ENCODE peak calls at places on chromosomes 7 and 10, in ten cellular contexts. N, X, D, Z, L, R, U, S, F and C are unnamed samples.

GRCh38 chr10:74909665-74910064 is 83.3 kb downstream of the KAT6B start:
- DNase-seq in N (no peak), X (no peak), D (no peak), Z (no peak), L (no peak), R (no peak), U (no peak), S (no peak), F (no peak), C (no peak)

GRCh38 chr7:157830331-157830730 is 493.5 kb downstream of the DNAJB6 start:
- DNase-seq in N (no peak), X (no peak), D (no peak), Z (no peak), L (no peak), R (no peak), U (no peak), S (no peak), F (no peak), C (no peak)

GRCh38 chr7:3510101-3511020 is 209.3 kb downstream of the SDK1 start:
- DNase-seq in N (no peak), X (no peak), D (peak), Z (no peak), L (no peak), R (no peak), U (peak), S (no peak), F (no peak), C (peak)

GRCh38 chr10:101780818-101781654 is 2.2 kb downstream of the NPM3 start:
- DNase-seq in N (peak), X (peak), D (peak), Z (peak), L (peak), R (peak), U (peak), S (no peak), F (peak), C (peak)

GRCh38 chr10:129046074-129046681 is 420.9 kb upstream of the MGMT start:
- DNase-seq in N (no peak), X (no peak), D (no peak), Z (no peak), L (no peak), R (no peak), U (no peak), S (no peak), F (no peak), C (no peak)

GRCh38 chr7:128163473-128163872 is 77.6 kb upstream of the LEP start:
- DNase-seq in N (no peak), X (no peak), D (no peak), Z (no peak), L (no peak), R (no peak), U (no peak), S (no peak), F (no peak), C (no peak)

GRCh38 chr10:11880169-11881027 is 57.2 kb downstream of the PROSER2 start:
- DNase-seq in N (no peak), X (no peak), D (no peak), Z (no peak), L (no peak), R (no peak), U (no peak), S (no peak), F (no peak), C (no peak)

GRCh38 chr10:34535872-34536271 is 279.2 kb downstream of the PARD3 start:
- DNase-seq in N (no peak), X (no peak), D (no peak), Z (no peak), L (no peak), R (no peak), U (no peak), S (no peak), F (no peak), C (no peak)

GRCh38 chr7:112422842-112423496 is 27.3 kb upstream of the IFRD1 start:
- DNase-seq in N (peak), X (peak), D (peak), Z (peak), L (peak), R (no peak), U (peak), S (peak), F (peak), C (peak)

GRCh38 chr10:126262186-126262838 is 126.0 kb downstream of the ADAM12 start:
- DNase-seq in N (no peak), X (no peak), D (peak), Z (no peak), L (no peak), R (no peak), U (no peak), S (no peak), F (no peak), C (no peak)

GRCh38 chr10:49287689-49288340 is 11.2 kb upstream of the C10orf71 start:
- DNase-seq in N (no peak), X (peak), D (no peak), Z (no peak), L (no peak), R (no peak), U (no peak), S (no peak), F (no peak), C (no peak)

GRCh38 chr7:104758504-104758903 is 255.5 kb upstream of the KMT2E start:
- DNase-seq in N (no peak), X (no peak), D (no peak), Z (peak), L (no peak), R (no peak), U (no peak), S (no peak), F (no peak), C (no peak)

GRCh38 chr10:11505636-11506035 is 105.8 kb downstream of the USP6NL start:
- DNase-seq in N (no peak), X (no peak), D (no peak), Z (no peak), L (no peak), R (no peak), U (no peak), S (no peak), F (no peak), C (no peak)

GRCh38 chr10:72009430-72010081 is 45.4 kb downstream of the CHST3 start:
- DNase-seq in N (no peak), X (peak), D (peak), Z (no peak), L (no peak), R (no peak), U (no peak), S (no peak), F (no peak), C (no peak)